ENCODE peak calls at places on chromosomes 13 and 19, in six cellular contexts. W, S, Y, L, D and I are unnamed samples.

GRCh38 chr13:109673477-109673876 is 112.9 kb downstream of the IRS2 start:
- DNase-seq in W (no peak), S (no peak), Y (no peak), L (no peak), D (no peak), I (no peak)

GRCh38 chr13:31951215-31951678 is 80.3 kb upstream of the FRY start:
- DNase-seq in W (peak), S (no peak), Y (peak), L (no peak), D (no peak), I (peak)

GRCh38 chr19:4284176-4284958 is 5.3 kb downstream of the SHD start:
- DNase-seq in W (no peak), S (no peak), Y (no peak), L (peak), D (no peak), I (peak)

GRCh38 chr19:21602105-21602658 is 96.8 kb downstream of the ZNF429 start:
- DNase-seq in W (no peak), S (no peak), Y (no peak), L (no peak), D (no peak), I (no peak)

GRCh38 chr13:36131215-36131930 is at the start of gene DCLK1:
- DNase-seq in W (peak), S (peak), Y (peak), L (no peak), D (peak), I (no peak)

GRCh38 chr13:79621449-79621848 is 140.5 kb downstream of the NDFIP2 start:
- DNase-seq in W (no peak), S (no peak), Y (no peak), L (no peak), D (no peak), I (no peak)

GRCh38 chr13:76538004-76538403 is 348.2 kb downstream of the KCTD12 start:
- DNase-seq in W (no peak), S (no peak), Y (no peak), L (no peak), D (no peak), I (no peak)

GRCh38 chr13:51832471-51833152 is 12.4 kb downstream of the TMEM272 start:
- DNase-seq in W (no peak), S (no peak), Y (no peak), L (no peak), D (no peak), I (peak)

GRCh38 chr13:110640591-110641029 is 25.3 kb downstream of the NAXD start:
- DNase-seq in W (peak), S (peak), Y (peak), L (no peak), D (no peak), I (no peak)

GRCh38 chr19:35031072-35031881 is 1.0 kb downstream of the SCN1B start:
- DNase-seq in W (peak), S (no peak), Y (no peak), L (no peak), D (no peak), I (no peak)

GRCh38 chr19:12794196-12794921 is 3.1 kb downstream of the JUNB start:
- DNase-seq in W (no peak), S (peak), Y (no peak), L (no peak), D (no peak), I (peak)

GRCh38 chr13:50428183-50428877 is 413.1 kb downstream of the KCNRG start:
- DNase-seq in W (no peak), S (no peak), Y (no peak), L (no peak), D (no peak), I (no peak)

GRCh38 chr13:34155931-34156607 is 338.1 kb downstream of the RFC3 start:
- DNase-seq in W (no peak), S (no peak), Y (no peak), L (peak), D (no peak), I (no peak)

GRCh38 chr13:111249637-111250360 is 70.6 kb upstream of the TEX29 start:
- DNase-seq in W (no peak), S (no peak), Y (no peak), L (no peak), D (no peak), I (no peak)

GRCh38 chr19:55146078-55146647 is 2.8 kb downstream of the TNNT1 start:
- DNase-seq in W (no peak), S (no peak), Y (peak), L (peak), D (no peak), I (peak)

GRCh38 chr19:50333737-50334617 is 4.8 kb upstream of the KCNC3 start:
- DNase-seq in W (peak), S (peak), Y (peak), L (no peak), D (no peak), I (no peak)

GRCh38 chr13:111909971-111910671 is 156.8 kb upstream of the SOX1 start:
- DNase-seq in W (no peak), S (no peak), Y (no peak), L (no peak), D (no peak), I (no peak)

GRCh38 chr13:32164622-32165268 is 133.2 kb downstream of the FRY start:
- DNase-seq in W (no peak), S (no peak), Y (no peak), L (peak), D (no peak), I (peak)

GRCh38 chr19:11091343-11092153 is 2.3 kb downstream of the LDLR start:
- DNase-seq in W (peak), S (peak), Y (no peak), L (peak), D (peak), I (peak)

GRCh38 chr13:44732503-44733098 is 156.5 kb upstream of the TSC22D1 start:
- DNase-seq in W (peak), S (no peak), Y (no peak), L (no peak), D (no peak), I (no peak)

GRCh38 chr13:32168136-32168535 is 136.6 kb downstream of the FRY start:
- DNase-seq in W (no peak), S (no peak), Y (no peak), L (no peak), D (no peak), I (no peak)

GRCh38 chr19:6376512-6377193 is 920 bp upstream of the PSPN start:
- DNase-seq in W (no peak), S (no peak), Y (no peak), L (no peak), D (no peak), I (peak)

GRCh38 chr13:29507356-29507755 is 88.1 kb downstream of the SLC7A1 start:
- DNase-seq in W (peak), S (peak), Y (no peak), L (no peak), D (no peak), I (no peak)

GRCh38 chr13:26017196-26017921 is 34.5 kb downstream of the SHISA2 start:
- DNase-seq in W (no peak), S (no peak), Y (no peak), L (no peak), D (no peak), I (no peak)

GRCh38 chr19:2168619-2169424 is 5.1 kb downstream of the DOT1L start:
- DNase-seq in W (peak), S (peak), Y (peak), L (peak), D (peak), I (peak)

GRCh38 chr19:2170987-2171348 is 7.2 kb downstream of the DOT1L start:
- DNase-seq in W (no peak), S (no peak), Y (no peak), L (no peak), D (no peak), I (no peak)

GRCh38 chr19:2166741-2167738 is 3.3 kb downstream of the DOT1L start:
- DNase-seq in W (peak), S (peak), Y (peak), L (no peak), D (no peak), I (no peak)

GRCh38 chr19:2170219-2170618 is 6.5 kb downstream of the DOT1L start:
- DNase-seq in W (no peak), S (no peak), Y (no peak), L (no peak), D (no peak), I (no peak)

DNA sequence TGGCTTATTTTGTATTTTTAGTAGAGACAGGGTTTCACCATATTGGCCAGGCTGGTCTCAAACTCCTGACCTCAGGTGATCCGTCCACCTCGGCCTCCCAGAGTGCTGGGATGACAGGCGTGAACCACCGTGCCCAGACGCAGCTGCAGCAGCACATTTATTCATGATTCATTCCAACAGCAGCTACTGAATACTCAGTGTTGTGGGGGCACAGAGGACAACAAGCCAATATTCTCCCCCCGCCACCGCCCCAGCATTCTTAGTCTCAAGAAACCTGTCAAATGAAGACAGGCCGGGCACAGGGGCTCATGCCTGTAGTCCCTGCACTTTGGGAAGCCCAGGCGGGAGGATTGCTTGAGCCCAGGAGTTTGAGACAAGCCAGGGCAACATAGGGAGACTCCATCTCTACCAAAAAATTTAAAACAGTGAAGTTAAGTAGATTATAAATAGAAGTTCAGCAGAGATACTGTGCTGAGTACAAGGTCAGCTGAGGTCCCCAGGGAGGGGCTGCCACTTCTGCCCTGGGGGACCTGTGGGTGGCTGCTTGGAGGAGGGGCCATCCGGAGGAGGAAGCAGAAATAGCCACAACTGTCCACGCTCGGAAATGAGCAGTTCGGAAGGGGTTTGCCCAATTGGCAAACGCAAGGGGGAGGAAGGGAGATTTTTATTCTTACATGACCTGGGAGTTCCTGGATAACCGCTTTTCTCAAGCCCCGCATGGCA is 4.3 kb downstream of the DOT1L start:
- DNase-seq in W (peak), S (no peak), Y (peak), L (no peak), D (no peak), I (peak)
- H3K4me3 ChIP-seq in W (peak), S (no peak), Y (peak), L (peak), D (no peak), I (peak)

DNA sequence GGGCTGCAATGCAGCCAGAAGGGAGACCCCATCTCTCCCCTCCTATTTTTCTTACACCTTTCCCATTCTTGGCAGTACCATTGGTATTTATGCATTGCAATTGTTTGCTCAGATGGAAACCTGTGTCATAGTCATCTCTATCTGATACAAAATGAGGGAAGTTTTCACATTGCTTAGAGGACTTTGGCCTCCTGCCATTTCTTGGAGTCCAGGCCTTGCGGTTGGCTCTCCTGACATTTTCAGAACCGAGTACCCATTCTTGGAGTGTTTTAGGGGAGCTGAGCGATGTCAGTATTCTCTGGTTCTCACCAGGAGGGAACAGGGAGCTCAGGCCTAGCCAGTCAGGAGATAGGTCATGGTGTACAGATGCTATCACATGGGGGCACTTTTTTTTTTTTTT is 1.5 kb downstream of the SIN3B start:
- DNase-seq in W (no peak), S (no peak), Y (no peak), L (no peak), D (no peak), I (no peak)
- H3K4me3 ChIP-seq in W (peak), S (no peak), Y (no peak), L (peak), D (no peak), I (no peak)

GRCh38 chr19:47711652-47712239 is 1.5 kb upstream of the EHD2 start:
- DNase-seq in W (no peak), S (no peak), Y (no peak), L (no peak), D (no peak), I (peak)

GRCh38 chr19:47719047-47719885 is 6.0 kb downstream of the EHD2 start:
- DNase-seq in W (peak), S (peak), Y (peak), L (no peak), D (peak), I (peak)

GRCh38 chr19:47713046-47714021 is at the start of gene EHD2:
- DNase-seq in W (peak), S (peak), Y (peak), L (no peak), D (no peak), I (peak)

GRCh38 chr19:47716270-47716937 is 3.2 kb downstream of the EHD2 start:
- DNase-seq in W (no peak), S (no peak), Y (peak), L (no peak), D (no peak), I (peak)

GRCh38 chr19:47714339-47714738 is 1.1 kb downstream of the EHD2 start:
- DNase-seq in W (no peak), S (no peak), Y (no peak), L (no peak), D (no peak), I (no peak)
- H3K4me3 ChIP-seq in W (peak), S (peak), Y (peak), L (peak), D (peak), I (no peak)

GRCh38 chr13:48070942-48071341 is 24.0 kb downstream of the MED4 start:
- DNase-seq in W (no peak), S (no peak), Y (no peak), L (no peak), D (no peak), I (no peak)
- H3K4me3 ChIP-seq in W (no peak), S (no peak), Y (no peak), L (no peak), D (no peak), I (no peak)